ENCODE peak calls at places on chromosomes 6 and 20, in seven cellular contexts. One of them, this sample, is unnamed. For H3K4me1, the result is how much of the 10 kb centered on the place peaks cover.

GRCh38 chr6:34056301-34056700 is 89.6 kb downstream of the GRM4 start:
- DNase-seq in A549: peak
- DNase-seq in pancreas: peak
- DNase-seq in left lung: peak
- DNase-seq in sigmoid colon: peak
- DNase-seq in heart left ventricle: peak
- DNase-seq in astrocyte: no peak
- DNase-seq in this sample: no peak

GRCh38 chr6:129575378-129576118 is 134.4 kb downstream of the ARHGAP18 start:
- DNase-seq in A549: peak
- DNase-seq in pancreas: no peak
- DNase-seq in left lung: no peak
- DNase-seq in sigmoid colon: no peak
- DNase-seq in heart left ventricle: no peak
- DNase-seq in astrocyte: peak
- DNase-seq in this sample: no peak

GRCh38 chr6:148972481-148972880 is 225.7 kb downstream of the UST start:
- DNase-seq in A549: peak
- DNase-seq in pancreas: peak
- DNase-seq in left lung: peak
- DNase-seq in sigmoid colon: no peak
- DNase-seq in heart left ventricle: no peak
- DNase-seq in astrocyte: peak
- DNase-seq in this sample: no peak

GRCh38 chr6:62445521-62445920 is 159.5 kb upstream of the KHDRBS2 start:
- DNase-seq in A549: no peak
- DNase-seq in pancreas: peak
- DNase-seq in left lung: no peak
- DNase-seq in sigmoid colon: no peak
- DNase-seq in heart left ventricle: no peak
- DNase-seq in astrocyte: no peak
- DNase-seq in this sample: no peak

GRCh38 chr6:1825277-1825676 is 215.6 kb downstream of the FOXC1 start:
- DNase-seq in A549: no peak
- DNase-seq in pancreas: no peak
- DNase-seq in left lung: no peak
- DNase-seq in sigmoid colon: no peak
- DNase-seq in heart left ventricle: no peak
- DNase-seq in astrocyte: no peak
- DNase-seq in this sample: no peak

GRCh38 chr6:30720738-30721197 is 616 bp downstream of the TUBB start:
- DNase-seq in A549: peak
- DNase-seq in pancreas: peak
- DNase-seq in left lung: peak
- DNase-seq in sigmoid colon: peak
- DNase-seq in heart left ventricle: peak
- DNase-seq in astrocyte: no peak
- DNase-seq in this sample: no peak

GRCh38 chr6:13435477-13435876 is 51.9 kb downstream of the GFOD1 start:
- DNase-seq in A549: no peak
- DNase-seq in pancreas: no peak
- DNase-seq in left lung: no peak
- DNase-seq in sigmoid colon: no peak
- DNase-seq in heart left ventricle: no peak
- DNase-seq in astrocyte: no peak
- DNase-seq in this sample: no peak

GRCh38 chr6:138377844-138378243 is at the start of gene SMIM28:
- DNase-seq in A549: no peak
- DNase-seq in pancreas: no peak
- DNase-seq in left lung: no peak
- DNase-seq in sigmoid colon: no peak
- DNase-seq in heart left ventricle: no peak
- DNase-seq in astrocyte: no peak
- DNase-seq in this sample: no peak

GRCh38 chr20:60228255-60228654 is 270.0 kb downstream of the CDH26 start:
- DNase-seq in A549: no peak
- DNase-seq in pancreas: no peak
- DNase-seq in left lung: no peak
- DNase-seq in sigmoid colon: no peak
- DNase-seq in heart left ventricle: no peak
- DNase-seq in astrocyte: no peak
- DNase-seq in this sample: no peak

GRCh38 chr20:31833130-31833930 is 12.1 kb downstream of the FOXS1 start:
- DNase-seq in A549: peak
- DNase-seq in pancreas: peak
- DNase-seq in left lung: no peak
- DNase-seq in sigmoid colon: no peak
- DNase-seq in heart left ventricle: peak
- DNase-seq in astrocyte: no peak
- DNase-seq in this sample: no peak

GRCh38 chr6:106639812-106640211 is 10.4 kb downstream of the QRSL1 start:
- DNase-seq in A549: no peak
- DNase-seq in pancreas: no peak
- DNase-seq in left lung: no peak
- DNase-seq in sigmoid colon: no peak
- DNase-seq in heart left ventricle: no peak
- DNase-seq in astrocyte: no peak
- DNase-seq in this sample: no peak

GRCh38 chr6:111033628-111034289 is 51.9 kb downstream of the RPF2 start:
- DNase-seq in A549: no peak
- DNase-seq in pancreas: no peak
- DNase-seq in left lung: no peak
- DNase-seq in sigmoid colon: no peak
- DNase-seq in heart left ventricle: no peak
- DNase-seq in astrocyte: no peak
- DNase-seq in this sample: no peak

GRCh38 chr6:109705258-109705657 is 14.2 kb downstream of the FIG4 start:
- DNase-seq in A549: peak
- DNase-seq in pancreas: peak
- DNase-seq in left lung: peak
- DNase-seq in sigmoid colon: peak
- DNase-seq in heart left ventricle: peak
- DNase-seq in astrocyte: peak
- DNase-seq in this sample: peak

GRCh38 chr6:38973178-38974057 is 75.2 kb upstream of the GLP1R start:
- DNase-seq in A549: peak
- DNase-seq in pancreas: no peak
- DNase-seq in left lung: no peak
- DNase-seq in sigmoid colon: no peak
- DNase-seq in heart left ventricle: no peak
- DNase-seq in astrocyte: peak
- DNase-seq in this sample: no peak

GRCh38 chr6:149728499-149729234 is 10.8 kb upstream of the LATS1 start:
- DNase-seq in A549: no peak
- DNase-seq in pancreas: no peak
- DNase-seq in left lung: no peak
- DNase-seq in sigmoid colon: no peak
- DNase-seq in heart left ventricle: no peak
- DNase-seq in astrocyte: no peak
- DNase-seq in this sample: no peak

GRCh38 chr6:109034439-109035041 is 60.1 kb downstream of the SESN1 start:
- DNase-seq in A549: no peak
- DNase-seq in pancreas: no peak
- DNase-seq in left lung: no peak
- DNase-seq in sigmoid colon: no peak
- DNase-seq in heart left ventricle: no peak
- DNase-seq in astrocyte: no peak
- DNase-seq in this sample: no peak

GRCh38 chr6:12818324-12818723 is 101.8 kb downstream of the PHACTR1 start:
- DNase-seq in A549: no peak
- DNase-seq in pancreas: no peak
- DNase-seq in left lung: no peak
- DNase-seq in sigmoid colon: no peak
- DNase-seq in heart left ventricle: no peak
- DNase-seq in astrocyte: peak
- DNase-seq in this sample: no peak

GRCh38 chr6:128515550-128516513 is 4.6 kb downstream of the PTPRK start:
- DNase-seq in A549: no peak
- DNase-seq in pancreas: no peak
- DNase-seq in left lung: no peak
- DNase-seq in sigmoid colon: no peak
- DNase-seq in heart left ventricle: no peak
- DNase-seq in astrocyte: peak
- DNase-seq in this sample: no peak

GRCh38 chr20:2361035-2361593 is 19.6 kb upstream of the TGM6 start:
- DNase-seq in A549: no peak
- DNase-seq in pancreas: no peak
- DNase-seq in left lung: no peak
- DNase-seq in sigmoid colon: no peak
- DNase-seq in heart left ventricle: no peak
- DNase-seq in astrocyte: no peak
- DNase-seq in this sample: no peak

GRCh38 chr6:5081955-5082354 is 3.2 kb upstream of the PPP1R3G start:
- DNase-seq in A549: no peak
- DNase-seq in pancreas: no peak
- DNase-seq in left lung: no peak
- DNase-seq in sigmoid colon: no peak
- DNase-seq in heart left ventricle: no peak
- DNase-seq in astrocyte: no peak
- DNase-seq in this sample: no peak

GRCh38 chr20:37630993-37631392 is 62.8 kb upstream of the CTNNBL1 start:
- DNase-seq in A549: no peak
- DNase-seq in pancreas: no peak
- DNase-seq in left lung: no peak
- DNase-seq in sigmoid colon: no peak
- DNase-seq in heart left ventricle: no peak
- DNase-seq in astrocyte: no peak
- DNase-seq in this sample: no peak

GRCh38 chr6:43736211-43736786 is 33.7 kb upstream of the VEGFA start:
- DNase-seq in A549: no peak
- DNase-seq in pancreas: no peak
- DNase-seq in left lung: no peak
- DNase-seq in sigmoid colon: peak
- DNase-seq in heart left ventricle: no peak
- DNase-seq in astrocyte: no peak
- DNase-seq in this sample: no peak

GRCh38 chr6:43733471-43734293 is 36.3 kb upstream of the VEGFA start:
- DNase-seq in A549: no peak
- DNase-seq in pancreas: no peak
- DNase-seq in left lung: no peak
- DNase-seq in sigmoid colon: no peak
- DNase-seq in heart left ventricle: no peak
- DNase-seq in astrocyte: no peak
- DNase-seq in this sample: no peak

GRCh38 chr6:43736844-43737243 is 33.2 kb upstream of the VEGFA start:
- DNase-seq in A549: no peak
- DNase-seq in pancreas: no peak
- DNase-seq in left lung: no peak
- DNase-seq in sigmoid colon: peak
- DNase-seq in heart left ventricle: no peak
- DNase-seq in astrocyte: no peak
- DNase-seq in this sample: no peak

GRCh38 chr6:43735642-43736199 is 34.3 kb upstream of the VEGFA start:
- DNase-seq in A549: no peak
- DNase-seq in pancreas: no peak
- DNase-seq in left lung: no peak
- DNase-seq in sigmoid colon: peak
- DNase-seq in heart left ventricle: no peak
- DNase-seq in astrocyte: no peak
- DNase-seq in this sample: no peak

GRCh38 chr6:43734294-43734665 is 35.7 kb upstream of the VEGFA start:
- DNase-seq in A549: no peak
- DNase-seq in pancreas: no peak
- DNase-seq in left lung: no peak
- DNase-seq in sigmoid colon: no peak
- DNase-seq in heart left ventricle: no peak
- DNase-seq in astrocyte: no peak
- DNase-seq in this sample: no peak
- H3K27ac ChIP-seq in A549: no peak
- H3K27ac ChIP-seq in pancreas: no peak
- H3K27ac ChIP-seq in left lung: no peak
- H3K27ac ChIP-seq in sigmoid colon: no peak
- H3K27ac ChIP-seq in heart left ventricle: no peak
- H3K27ac ChIP-seq in astrocyte: no peak
- H3K27ac ChIP-seq in this sample: no peak

GRCh38 chr6:141443668-141444067 is 689.1 kb upstream of the GJE1 start:
- DNase-seq in A549: no peak
- DNase-seq in pancreas: no peak
- DNase-seq in left lung: no peak
- DNase-seq in sigmoid colon: no peak
- DNase-seq in heart left ventricle: no peak
- DNase-seq in astrocyte: no peak
- DNase-seq in this sample: no peak

GRCh38 chr6:141443032-141443431 is 689.7 kb upstream of the GJE1 start:
- DNase-seq in A549: no peak
- DNase-seq in pancreas: no peak
- DNase-seq in left lung: no peak
- DNase-seq in sigmoid colon: no peak
- DNase-seq in heart left ventricle: no peak
- DNase-seq in astrocyte: no peak
- DNase-seq in this sample: no peak

DNA sequence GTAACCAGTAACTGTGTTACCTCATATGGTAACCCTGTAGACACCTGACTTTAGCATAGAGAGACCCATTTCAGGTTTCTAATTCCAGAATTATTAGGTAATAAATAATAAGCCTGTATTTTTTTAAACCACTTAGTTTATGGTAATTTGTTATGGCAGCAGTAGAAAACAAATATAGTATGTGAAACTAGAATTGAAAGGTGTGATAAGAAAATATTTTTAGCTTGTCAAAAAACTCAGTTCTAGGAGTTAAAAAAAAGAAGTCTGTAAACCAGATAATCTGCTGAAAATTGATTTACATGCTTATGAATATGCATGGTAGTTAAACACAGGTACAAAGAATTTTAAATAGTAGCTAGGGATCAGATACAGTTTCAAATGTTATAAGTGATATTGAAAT is 695.0 kb upstream of the GJE1 start:
- DNase-seq in A549: no peak
- DNase-seq in pancreas: no peak
- DNase-seq in left lung: no peak
- DNase-seq in sigmoid colon: no peak
- DNase-seq in heart left ventricle: no peak
- DNase-seq in astrocyte: no peak
- DNase-seq in this sample: no peak
- H3K4me1 ChIP-seq in A549: under half
- H3K4me1 ChIP-seq in pancreas: under half
- H3K4me1 ChIP-seq in left lung: under half
- H3K4me1 ChIP-seq in sigmoid colon: under half
- H3K4me1 ChIP-seq in heart left ventricle: under half
- H3K4me1 ChIP-seq in astrocyte: under half
- H3K4me1 ChIP-seq in this sample: under half

GRCh38 chr6:33000053-33000452 is 9.3 kb downstream of the HLA-DOA start:
- DNase-seq in A549: peak
- DNase-seq in pancreas: no peak
- DNase-seq in left lung: no peak
- DNase-seq in sigmoid colon: no peak
- DNase-seq in heart left ventricle: no peak
- DNase-seq in astrocyte: no peak
- DNase-seq in this sample: no peak
- TF ChIP-seq CTCF in A549: peak
- TF ChIP-seq CTCF in pancreas: no peak
- TF ChIP-seq CTCF in left lung: no peak
- TF ChIP-seq CTCF in sigmoid colon: no peak
- TF ChIP-seq CTCF in heart left ventricle: no peak
- TF ChIP-seq CTCF in astrocyte: no peak
- TF ChIP-seq CTCF in this sample: no peak

DNA sequence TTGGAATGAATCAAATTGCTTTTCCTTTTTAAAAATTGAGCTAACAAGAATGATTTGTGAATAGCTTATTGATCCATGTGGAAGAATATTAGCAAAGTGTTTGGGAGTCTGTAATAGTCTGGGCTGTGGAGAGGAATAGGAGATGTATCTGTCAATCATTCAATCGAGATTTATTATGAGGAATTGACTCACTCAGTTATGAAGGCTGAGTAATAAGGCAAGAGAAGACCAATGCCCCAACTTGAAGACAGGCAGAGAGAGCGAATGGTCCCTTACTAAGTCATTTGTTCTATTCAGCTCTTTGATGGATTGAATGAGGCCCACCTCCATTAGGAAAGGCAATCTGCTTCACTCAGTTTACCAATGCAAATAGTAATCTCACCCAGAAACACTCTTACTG is 403.0 kb downstream of the CD83 start:
- DNase-seq in A549: no peak
- DNase-seq in pancreas: no peak
- DNase-seq in left lung: no peak
- DNase-seq in sigmoid colon: no peak
- DNase-seq in heart left ventricle: no peak
- DNase-seq in astrocyte: no peak
- DNase-seq in this sample: no peak
- H3K27ac ChIP-seq in A549: no peak
- H3K27ac ChIP-seq in pancreas: no peak
- H3K27ac ChIP-seq in left lung: no peak
- H3K27ac ChIP-seq in sigmoid colon: no peak
- H3K27ac ChIP-seq in heart left ventricle: no peak
- H3K27ac ChIP-seq in astrocyte: no peak
- H3K27ac ChIP-seq in this sample: no peak